ENCODE peak calls at places on chromosomes 6 and 20, in five cellular contexts. One of them, this sample, is unnamed.

GRCh38 chr6:42383421-42384208 is 68.1 kb downstream of the TRERF1 start:
- DNase-seq in activated T-cell treated with anti-CD3 and anti-CD28 coated beads, Interleukin-2, amount 50 U/mL, for 24 hours: no peak
- DNase-seq in GM04504: no peak
- DNase-seq in fibroblast of pulmonary artery: no peak
- DNase-seq in EH: no peak
- DNase-seq in this sample: no peak

GRCh38 chr20:51134405-51134804 is 111.5 kb upstream of the KCNG1 start:
- DNase-seq in EH: no peak
- DNase-seq in fibroblast of pulmonary artery: no peak
- DNase-seq in activated T-cell treated with anti-CD3 and anti-CD28 coated beads, Interleukin-2, amount 50 U/mL, for 24 hours: no peak
- DNase-seq in GM04504: no peak
- DNase-seq in this sample: no peak

GRCh38 chr6:140828833-140829232 is 1303.9 kb upstream of the GJE1 start:
- DNase-seq in activated T-cell treated with anti-CD3 and anti-CD28 coated beads, Interleukin-2, amount 50 U/mL, for 24 hours: no peak
- DNase-seq in EH: no peak
- DNase-seq in GM04504: no peak
- DNase-seq in fibroblast of pulmonary artery: no peak
- DNase-seq in this sample: no peak

GRCh38 chr6:136962661-136963060 is 40.6 kb downstream of the SLC35D3 start:
- DNase-seq in activated T-cell treated with anti-CD3 and anti-CD28 coated beads, Interleukin-2, amount 50 U/mL, for 24 hours: no peak
- DNase-seq in EH: peak
- DNase-seq in GM04504: no peak
- DNase-seq in fibroblast of pulmonary artery: peak
- DNase-seq in this sample: peak

GRCh38 chr20:17904027-17904426 is 64.6 kb downstream of the SNX5 start:
- DNase-seq in activated T-cell treated with anti-CD3 and anti-CD28 coated beads, Interleukin-2, amount 50 U/mL, for 24 hours: no peak
- DNase-seq in GM04504: no peak
- DNase-seq in EH: no peak
- DNase-seq in fibroblast of pulmonary artery: no peak
- DNase-seq in this sample: no peak

GRCh38 chr20:58233881-58234528 is 5.6 kb upstream of the ANKRD60 start:
- DNase-seq in GM04504: no peak
- DNase-seq in EH: peak
- DNase-seq in activated T-cell treated with anti-CD3 and anti-CD28 coated beads, Interleukin-2, amount 50 U/mL, for 24 hours: peak
- DNase-seq in fibroblast of pulmonary artery: no peak
- DNase-seq in this sample: peak

GRCh38 chr6:90162648-90163409 is 133.8 kb downstream of the BACH2 start:
- DNase-seq in fibroblast of pulmonary artery: no peak
- DNase-seq in EH: no peak
- DNase-seq in activated T-cell treated with anti-CD3 and anti-CD28 coated beads, Interleukin-2, amount 50 U/mL, for 24 hours: no peak
- DNase-seq in GM04504: no peak
- DNase-seq in this sample: no peak

GRCh38 chr6:161130606-161131005 is 139.0 kb downstream of the MAP3K4 start:
- DNase-seq in fibroblast of pulmonary artery: no peak
- DNase-seq in GM04504: no peak
- DNase-seq in activated T-cell treated with anti-CD3 and anti-CD28 coated beads, Interleukin-2, amount 50 U/mL, for 24 hours: no peak
- DNase-seq in EH: no peak
- DNase-seq in this sample: no peak

GRCh38 chr20:47328841-47329448 is 27.6 kb downstream of the ZMYND8 start:
- DNase-seq in fibroblast of pulmonary artery: no peak
- DNase-seq in activated T-cell treated with anti-CD3 and anti-CD28 coated beads, Interleukin-2, amount 50 U/mL, for 24 hours: no peak
- DNase-seq in GM04504: no peak
- DNase-seq in EH: no peak
- DNase-seq in this sample: no peak

GRCh38 chr20:57653910-57654309 is 33.7 kb upstream of the ZBP1 start:
- DNase-seq in EH: no peak
- DNase-seq in fibroblast of pulmonary artery: no peak
- DNase-seq in activated T-cell treated with anti-CD3 and anti-CD28 coated beads, Interleukin-2, amount 50 U/mL, for 24 hours: peak
- DNase-seq in GM04504: no peak
- DNase-seq in this sample: no peak

GRCh38 chr20:36404435-36404978 is 98.4 kb downstream of the DLGAP4 start:
- DNase-seq in activated T-cell treated with anti-CD3 and anti-CD28 coated beads, Interleukin-2, amount 50 U/mL, for 24 hours: no peak
- DNase-seq in EH: no peak
- DNase-seq in GM04504: no peak
- DNase-seq in fibroblast of pulmonary artery: no peak
- DNase-seq in this sample: no peak

GRCh38 chr6:77106992-77107391 is 356.3 kb downstream of the HTR1B start:
- DNase-seq in fibroblast of pulmonary artery: peak
- DNase-seq in GM04504: no peak
- DNase-seq in activated T-cell treated with anti-CD3 and anti-CD28 coated beads, Interleukin-2, amount 50 U/mL, for 24 hours: no peak
- DNase-seq in EH: no peak
- DNase-seq in this sample: peak

GRCh38 chr6:39823187-39823815 is 31.1 kb downstream of the DAAM2 start:
- DNase-seq in fibroblast of pulmonary artery: no peak
- DNase-seq in activated T-cell treated with anti-CD3 and anti-CD28 coated beads, Interleukin-2, amount 50 U/mL, for 24 hours: no peak
- DNase-seq in GM04504: no peak
- DNase-seq in EH: peak
- DNase-seq in this sample: no peak

GRCh38 chr6:131555992-131556391 is 17.0 kb upstream of the ARG1 start:
- DNase-seq in EH: no peak
- DNase-seq in fibroblast of pulmonary artery: no peak
- DNase-seq in activated T-cell treated with anti-CD3 and anti-CD28 coated beads, Interleukin-2, amount 50 U/mL, for 24 hours: no peak
- DNase-seq in GM04504: no peak
- DNase-seq in this sample: no peak

GRCh38 chr6:14381225-14381887 is 263.8 kb downstream of the CD83 start:
- DNase-seq in GM04504: no peak
- DNase-seq in activated T-cell treated with anti-CD3 and anti-CD28 coated beads, Interleukin-2, amount 50 U/mL, for 24 hours: no peak
- DNase-seq in EH: no peak
- DNase-seq in fibroblast of pulmonary artery: no peak
- DNase-seq in this sample: no peak

GRCh38 chr6:148874698-148875293 is 128.0 kb downstream of the UST start:
- DNase-seq in fibroblast of pulmonary artery: peak
- DNase-seq in GM04504: no peak
- DNase-seq in EH: no peak
- DNase-seq in activated T-cell treated with anti-CD3 and anti-CD28 coated beads, Interleukin-2, amount 50 U/mL, for 24 hours: no peak
- DNase-seq in this sample: peak

GRCh38 chr20:33524261-33524660 is 34.4 kb downstream of the CBFA2T2 start:
- DNase-seq in GM04504: no peak
- DNase-seq in activated T-cell treated with anti-CD3 and anti-CD28 coated beads, Interleukin-2, amount 50 U/mL, for 24 hours: no peak
- DNase-seq in EH: no peak
- DNase-seq in fibroblast of pulmonary artery: no peak
- DNase-seq in this sample: no peak

GRCh38 chr6:56820060-56820459 is 134.8 kb upstream of the BEND6 start:
- DNase-seq in GM04504: no peak
- DNase-seq in activated T-cell treated with anti-CD3 and anti-CD28 coated beads, Interleukin-2, amount 50 U/mL, for 24 hours: no peak
- DNase-seq in EH: no peak
- DNase-seq in fibroblast of pulmonary artery: no peak
- DNase-seq in this sample: no peak

GRCh38 chr6:148440877-148441453 is 98.3 kb downstream of the SASH1 start:
- DNase-seq in EH: peak
- DNase-seq in GM04504: peak
- DNase-seq in fibroblast of pulmonary artery: peak
- DNase-seq in activated T-cell treated with anti-CD3 and anti-CD28 coated beads, Interleukin-2, amount 50 U/mL, for 24 hours: no peak
- DNase-seq in this sample: peak

GRCh38 chr20:33909331-33909921 is 84.3 kb upstream of the RALY start:
- DNase-seq in GM04504: no peak
- DNase-seq in fibroblast of pulmonary artery: peak
- DNase-seq in EH: peak
- DNase-seq in activated T-cell treated with anti-CD3 and anti-CD28 coated beads, Interleukin-2, amount 50 U/mL, for 24 hours: no peak
- DNase-seq in this sample: peak

GRCh38 chr6:119738425-119738824 is 388.9 kb upstream of the MAN1A1 start:
- DNase-seq in activated T-cell treated with anti-CD3 and anti-CD28 coated beads, Interleukin-2, amount 50 U/mL, for 24 hours: no peak
- DNase-seq in fibroblast of pulmonary artery: no peak
- DNase-seq in EH: no peak
- DNase-seq in GM04504: no peak
- DNase-seq in this sample: no peak

GRCh38 chr20:58216334-58216733 is 12.1 kb downstream of the ANKRD60 start:
- DNase-seq in EH: peak
- DNase-seq in activated T-cell treated with anti-CD3 and anti-CD28 coated beads, Interleukin-2, amount 50 U/mL, for 24 hours: no peak
- DNase-seq in fibroblast of pulmonary artery: no peak
- DNase-seq in GM04504: no peak
- DNase-seq in this sample: no peak

GRCh38 chr6:140590641-140591040 is 1216.2 kb upstream of the CITED2 start:
- DNase-seq in EH: peak
- DNase-seq in GM04504: no peak
- DNase-seq in fibroblast of pulmonary artery: no peak
- DNase-seq in activated T-cell treated with anti-CD3 and anti-CD28 coated beads, Interleukin-2, amount 50 U/mL, for 24 hours: no peak
- DNase-seq in this sample: no peak

GRCh38 chr6:56940977-56941376 is 13.9 kb upstream of the BEND6 start:
- DNase-seq in fibroblast of pulmonary artery: no peak
- DNase-seq in activated T-cell treated with anti-CD3 and anti-CD28 coated beads, Interleukin-2, amount 50 U/mL, for 24 hours: no peak
- DNase-seq in EH: no peak
- DNase-seq in GM04504: no peak
- DNase-seq in this sample: no peak

GRCh38 chr6:124881898-124882579 is 80.2 kb upstream of the RNF217 start:
- DNase-seq in EH: peak
- DNase-seq in activated T-cell treated with anti-CD3 and anti-CD28 coated beads, Interleukin-2, amount 50 U/mL, for 24 hours: no peak
- DNase-seq in GM04504: peak
- DNase-seq in fibroblast of pulmonary artery: peak
- DNase-seq in this sample: peak

GRCh38 chr20:41669708-41670263 is 51.6 kb upstream of the CHD6 start:
- DNase-seq in EH: peak
- DNase-seq in activated T-cell treated with anti-CD3 and anti-CD28 coated beads, Interleukin-2, amount 50 U/mL, for 24 hours: no peak
- DNase-seq in fibroblast of pulmonary artery: no peak
- DNase-seq in GM04504: no peak
- DNase-seq in this sample: peak

GRCh38 chr6:31203345-31203979 is 33.0 kb upstream of the POU5F1 start:
- DNase-seq in EH: peak
- DNase-seq in activated T-cell treated with anti-CD3 and anti-CD28 coated beads, Interleukin-2, amount 50 U/mL, for 24 hours: peak
- DNase-seq in GM04504: no peak
- DNase-seq in fibroblast of pulmonary artery: peak
- DNase-seq in this sample: peak

GRCh38 chr20:16368645-16369292 is 204.5 kb downstream of the KIF16B start:
- DNase-seq in fibroblast of pulmonary artery: peak
- DNase-seq in activated T-cell treated with anti-CD3 and anti-CD28 coated beads, Interleukin-2, amount 50 U/mL, for 24 hours: no peak
- DNase-seq in GM04504: no peak
- DNase-seq in EH: peak
- DNase-seq in this sample: peak

GRCh38 chr6:128487746-128488145 is 32.7 kb downstream of the PTPRK start:
- DNase-seq in activated T-cell treated with anti-CD3 and anti-CD28 coated beads, Interleukin-2, amount 50 U/mL, for 24 hours: no peak
- DNase-seq in GM04504: no peak
- DNase-seq in fibroblast of pulmonary artery: peak
- DNase-seq in EH: no peak
- DNase-seq in this sample: no peak

GRCh38 chr20:32762754-32763201 is 593 bp downstream of the DNMT3B start:
- DNase-seq in GM04504: no peak
- DNase-seq in activated T-cell treated with anti-CD3 and anti-CD28 coated beads, Interleukin-2, amount 50 U/mL, for 24 hours: no peak
- DNase-seq in fibroblast of pulmonary artery: no peak
- DNase-seq in EH: peak
- DNase-seq in this sample: peak

GRCh38 chr6:147507162-147508072 is 1.1 kb upstream of the SAMD5 start:
- DNase-seq in fibroblast of pulmonary artery: no peak
- DNase-seq in activated T-cell treated with anti-CD3 and anti-CD28 coated beads, Interleukin-2, amount 50 U/mL, for 24 hours: peak
- DNase-seq in EH: peak
- DNase-seq in GM04504: no peak
- DNase-seq in this sample: peak

GRCh38 chr20:19284400-19285178 is 72.1 kb downstream of the SLC24A3 start:
- DNase-seq in fibroblast of pulmonary artery: no peak
- DNase-seq in activated T-cell treated with anti-CD3 and anti-CD28 coated beads, Interleukin-2, amount 50 U/mL, for 24 hours: no peak
- DNase-seq in EH: no peak
- DNase-seq in GM04504: no peak
- DNase-seq in this sample: no peak

GRCh38 chr6:6665505-6665904 is 77.0 kb downstream of the LY86 start:
- DNase-seq in EH: no peak
- DNase-seq in fibroblast of pulmonary artery: no peak
- DNase-seq in GM04504: no peak
- DNase-seq in activated T-cell treated with anti-CD3 and anti-CD28 coated beads, Interleukin-2, amount 50 U/mL, for 24 hours: no peak
- DNase-seq in this sample: no peak

GRCh38 chr20:44805991-44806729 is 4.2 kb downstream of the RIMS4 start:
- DNase-seq in GM04504: peak
- DNase-seq in EH: peak
- DNase-seq in activated T-cell treated with anti-CD3 and anti-CD28 coated beads, Interleukin-2, amount 50 U/mL, for 24 hours: no peak
- DNase-seq in fibroblast of pulmonary artery: peak
- DNase-seq in this sample: peak

GRCh38 chr20:10784337-10785183 is 110.8 kb upstream of the JAG1 start:
- DNase-seq in GM04504: no peak
- DNase-seq in activated T-cell treated with anti-CD3 and anti-CD28 coated beads, Interleukin-2, amount 50 U/mL, for 24 hours: no peak
- DNase-seq in fibroblast of pulmonary artery: no peak
- DNase-seq in EH: no peak
- DNase-seq in this sample: peak

GRCh38 chr20:20435453-20435852 is 67.5 kb downstream of the INSM1 start:
- DNase-seq in GM04504: no peak
- DNase-seq in EH: no peak
- DNase-seq in fibroblast of pulmonary artery: no peak
- DNase-seq in activated T-cell treated with anti-CD3 and anti-CD28 coated beads, Interleukin-2, amount 50 U/mL, for 24 hours: no peak
- DNase-seq in this sample: no peak

GRCh38 chr20:2149507-2149906 is 47.9 kb downstream of the STK35 start:
- DNase-seq in EH: peak
- DNase-seq in activated T-cell treated with anti-CD3 and anti-CD28 coated beads, Interleukin-2, amount 50 U/mL, for 24 hours: no peak
- DNase-seq in GM04504: no peak
- DNase-seq in fibroblast of pulmonary artery: peak
- DNase-seq in this sample: no peak

This sample was measured in mesendoderm.